ENCODE peak calls at places on chromosomes 13 and 19, in four cellular contexts. K, U, E and Q are unnamed samples. For H3K36me3, the result is how much of the 10 kb centered on the place peaks cover.

GRCh38 chr13:76380436-76381065 is 505.7 kb downstream of the KCTD12 start:
- DNase-seq in K (no peak), U (no peak), E (no peak), Q (no peak)

GRCh38 chr19:43731346-43731745 is 15.5 kb downstream of the IRGC start:
- DNase-seq in K (no peak), U (no peak), E (no peak), Q (no peak)

GRCh38 chr19:28602675-28603298 is 610.2 kb downstream of the UQCRFS1 start:
- DNase-seq in K (no peak), U (no peak), E (no peak), Q (no peak)

GRCh38 chr19:31312004-31312403 is 37.2 kb downstream of the TSHZ3 start:
- DNase-seq in K (no peak), U (no peak), E (no peak), Q (no peak)

GRCh38 chr13:97422118-97423054 is 11.6 kb upstream of the RAP2A start:
- DNase-seq in K (no peak), U (no peak), E (no peak), Q (no peak)

GRCh38 chr19:43489310-43489709 is 15.2 kb downstream of the PHLDB3 start:
- DNase-seq in K (no peak), U (no peak), E (no peak), Q (no peak)

GRCh38 chr19:37251308-37252229 is 33.6 kb downstream of the ZNF383 start:
- DNase-seq in K (peak), U (peak), E (peak), Q (peak)

GRCh38 chr19:15251010-15251748 is 18.9 kb upstream of the EPHX3 start:
- DNase-seq in K (no peak), U (peak), E (peak), Q (no peak)

GRCh38 chr13:111114362-111115050 is 604 bp upstream of the ARHGEF7 start:
- DNase-seq in K (no peak), U (peak), E (peak), Q (peak)

GRCh38 chr19:18194554-18195238 is 1.7 kb downstream of the MPV17L2 start:
- DNase-seq in K (no peak), U (no peak), E (no peak), Q (peak)

GRCh38 chr19:13381827-13382632 is 124.2 kb downstream of the CACNA1A start:
- DNase-seq in K (no peak), U (no peak), E (no peak), Q (no peak)

GRCh38 chr13:101942038-101942437 is 459.8 kb downstream of the FGF14 start:
- DNase-seq in K (no peak), U (no peak), E (no peak), Q (no peak)

GRCh38 chr19:7986321-7987083 is 18.9 kb downstream of the ELAVL1 start:
- DNase-seq in K (no peak), U (no peak), E (no peak), Q (no peak)

GRCh38 chr19:46035546-46035945 is 5.3 kb downstream of the IGFL4 start:
- DNase-seq in K (no peak), U (no peak), E (no peak), Q (no peak)

GRCh38 chr13:113125506-113126264 is 3.1 kb downstream of the F10 start:
- DNase-seq in K (no peak), U (peak), E (no peak), Q (no peak)

GRCh38 chr19:41422955-41423354 is 4.2 kb downstream of the B3GNT8 start:
- DNase-seq in K (no peak), U (no peak), E (no peak), Q (no peak)

DNA sequence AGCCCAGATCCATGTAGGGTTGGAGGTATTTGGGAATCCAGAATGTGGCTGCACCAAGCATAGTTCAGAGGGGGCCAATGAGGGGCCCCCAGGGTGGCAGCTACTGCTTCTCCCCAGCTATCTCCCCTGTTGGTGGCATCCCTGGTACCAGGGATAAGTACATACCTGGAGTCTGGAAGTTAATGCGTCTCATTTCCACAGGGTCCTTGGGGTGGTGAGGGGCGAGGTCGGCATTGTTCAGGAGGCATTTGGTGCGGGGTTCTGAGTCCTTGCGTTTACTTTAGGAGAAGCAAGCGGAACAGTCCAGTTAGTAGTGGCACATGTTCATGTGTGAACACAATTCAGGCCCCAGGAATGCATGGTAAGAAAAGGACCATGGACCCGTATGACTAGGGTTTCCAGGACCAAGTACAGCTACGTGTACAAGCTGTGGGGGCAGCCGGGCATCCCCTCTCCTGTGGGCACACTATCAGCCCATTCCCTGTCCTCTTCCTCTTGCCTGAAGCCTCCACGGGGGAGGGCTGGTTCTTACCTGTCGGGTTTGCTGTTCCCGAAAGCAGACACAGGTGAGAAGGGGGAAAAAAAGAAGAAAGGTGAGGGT is 122.3 kb downstream of the PTPRS start:
- DNase-seq in K (no peak), U (no peak), E (no peak), Q (no peak)
- H3K36me3 ChIP-seq in K (under half), U (half or more), E (half or more), Q (under half)

GRCh38 chr19:56114711-56115110 is 6.4 kb downstream of the ZNF787 start:
- DNase-seq in K (no peak), U (no peak), E (no peak), Q (no peak)

GRCh38 chr19:56117376-56117884 is 3.7 kb downstream of the ZNF787 start:
- DNase-seq in K (no peak), U (no peak), E (no peak), Q (no peak)

GRCh38 chr19:56116606-56117005 is 4.5 kb downstream of the ZNF787 start:
- DNase-seq in K (no peak), U (no peak), E (no peak), Q (no peak)

GRCh38 chr19:56114051-56114694 is 6.9 kb downstream of the ZNF787 start:
- DNase-seq in K (no peak), U (no peak), E (no peak), Q (no peak)

DNA sequence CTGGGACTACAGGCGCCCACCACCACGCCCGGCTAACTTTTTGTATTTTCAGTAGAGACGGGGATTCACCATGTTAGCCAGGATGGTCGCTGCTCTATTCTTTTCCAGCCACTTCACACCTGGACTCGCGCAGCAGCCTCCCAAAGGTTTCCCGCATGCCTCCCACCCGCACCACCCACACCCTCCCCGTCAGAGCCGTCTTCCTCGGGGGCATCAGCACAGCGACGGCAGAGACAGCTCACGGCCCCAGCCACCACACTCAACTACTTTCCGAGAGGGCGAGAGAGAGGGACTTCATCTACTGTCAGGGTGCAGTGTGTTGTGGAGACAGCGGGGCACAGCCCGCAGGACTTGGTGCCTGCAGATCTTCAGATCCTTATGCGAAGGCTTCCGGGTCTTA is 5.6 kb downstream of the ZNF787 start:
- DNase-seq in K (no peak), U (no peak), E (no peak), Q (no peak)
- H3K27ac ChIP-seq in K (no peak), U (no peak), E (no peak), Q (no peak)

GRCh38 chr19:47363758-47364529 is 14.8 kb downstream of the DHX34 start:
- DNase-seq in K (no peak), U (no peak), E (no peak), Q (no peak)

GRCh38 chr19:47357788-47358680 is 8.9 kb downstream of the DHX34 start:
- DNase-seq in K (no peak), U (no peak), E (no peak), Q (no peak)

GRCh38 chr19:47356900-47357299 is 7.8 kb downstream of the DHX34 start:
- DNase-seq in K (no peak), U (no peak), E (no peak), Q (no peak)

DNA sequence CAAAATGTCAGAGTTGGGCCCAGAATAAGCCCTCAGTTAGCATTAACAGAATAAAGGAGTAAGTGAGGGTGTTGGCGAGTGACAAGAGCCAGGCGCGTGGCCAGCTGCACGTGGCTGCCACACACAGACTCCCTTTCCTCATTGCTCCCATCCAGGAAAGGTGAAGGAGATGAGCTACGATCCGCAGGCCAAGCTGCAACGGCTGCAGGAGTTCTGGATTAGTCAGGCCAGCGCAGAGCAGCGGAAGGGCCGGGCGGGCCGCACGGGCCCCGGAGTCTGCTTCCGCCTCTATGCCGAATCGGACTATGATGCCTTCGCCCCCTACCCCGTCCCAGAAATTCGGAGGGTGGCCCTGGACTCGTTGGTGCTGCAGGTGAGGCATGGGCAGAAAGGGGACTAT is 13.2 kb downstream of the DHX34 start:
- DNase-seq in K (no peak), U (no peak), E (no peak), Q (no peak)
- H3K36me3 ChIP-seq in K (under half), U (half or more), E (half or more), Q (under half)

GRCh38 chr13:43766766-43767165 is 20.0 kb downstream of the ENOX1 start:
- DNase-seq in K (no peak), U (no peak), E (no peak), Q (no peak)
- H3K27ac ChIP-seq in K (no peak), U (no peak), E (peak), Q (no peak)

GRCh38 chr19:871446-872265 is 12.2 kb downstream of the CFD start:
- DNase-seq in K (no peak), U (no peak), E (no peak), Q (no peak)
- H3K36me3 ChIP-seq in K (under half), U (half or more), E (under half), Q (under half)

DNA sequence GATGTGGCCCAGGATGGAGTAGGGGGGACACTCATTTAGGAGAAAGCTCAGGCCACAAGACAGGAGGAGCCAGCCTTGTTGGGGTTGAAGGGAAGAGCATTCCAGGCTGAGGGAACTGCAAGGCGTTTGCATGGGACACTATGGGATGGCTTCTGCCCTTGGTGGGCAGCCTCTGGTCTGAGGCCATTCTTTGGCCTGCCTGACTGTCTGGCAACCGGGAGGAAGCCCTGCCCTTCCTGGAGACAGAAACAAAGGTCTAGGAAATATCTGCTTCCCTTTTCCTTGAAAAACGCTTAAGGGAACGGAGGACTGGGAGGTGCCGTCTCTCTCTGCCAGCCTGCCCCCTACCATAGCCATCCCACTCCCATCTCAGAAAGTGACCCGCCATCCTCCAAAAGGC is 2.8 kb upstream of the ICAM1 start:
- DNase-seq in K (no peak), U (no peak), E (no peak), Q (no peak)
- H3K27ac ChIP-seq in K (no peak), U (no peak), E (peak), Q (no peak)

GRCh38 chr19:2805991-2806649 is 13.5 kb upstream of the ZNF554 start:
- DNase-seq in K (no peak), U (no peak), E (no peak), Q (no peak)
- H3K36me3 ChIP-seq in K (under half), U (half or more), E (half or more), Q (under half)

GRCh38 chr13:79585033-79585432 is 104.1 kb downstream of the NDFIP2 start:
- DNase-seq in K (no peak), U (no peak), E (no peak), Q (no peak)

GRCh38 chr13:79582896-79583295 is 101.9 kb downstream of the NDFIP2 start:
- DNase-seq in K (no peak), U (no peak), E (no peak), Q (no peak)

GRCh38 chr13:79581870-79582315 is 100.9 kb downstream of the NDFIP2 start:
- DNase-seq in K (no peak), U (no peak), E (peak), Q (no peak)
- H3K27ac ChIP-seq in K (no peak), U (no peak), E (no peak), Q (no peak)

GRCh38 chr19:9296336-9296735 is 13.3 kb downstream of the ZNF699 start:
- DNase-seq in K (no peak), U (no peak), E (no peak), Q (no peak)
- H3K36me3 ChIP-seq in K (half or more), U (half or more), E (half or more), Q (half or more)